ENCODE peak calls at places on chromosomes 16 and 17, in six cellular contexts. Z, L, S, E, Y and A are unnamed samples. For H3K4me1, the result is how much of the 10 kb centered on the place peaks cover.

GRCh38 chr17:82370471-82371332 is 863 bp upstream of the UTS2R start:
- DNase-seq in Z (no peak), L (no peak), S (peak), E (no peak), Y (no peak), A (no peak)

GRCh38 chr17:39617446-39618251 is 9.1 kb upstream of the PPP1R1B start:
- DNase-seq in Z (peak), L (peak), S (peak), E (peak), Y (peak), A (peak)

GRCh38 chr17:66633322-66633965 is 201.5 kb upstream of the CACNG5 start:
- DNase-seq in Z (no peak), L (no peak), S (no peak), E (no peak), Y (no peak), A (no peak)

GRCh38 chr16:82924075-82924854 is 297.5 kb downstream of the CDH13 start:
- DNase-seq in Z (no peak), L (no peak), S (no peak), E (no peak), Y (no peak), A (no peak)

GRCh38 chr17:15263680-15264079 is 1.4 kb downstream of the PMP22 start:
- DNase-seq in Z (no peak), L (no peak), S (no peak), E (no peak), Y (no peak), A (no peak)

GRCh38 chr17:81315885-81316391 is 20.8 kb upstream of the SLC38A10 start:
- DNase-seq in Z (no peak), L (no peak), S (no peak), E (no peak), Y (no peak), A (no peak)

GRCh38 chr17:41844971-41845370 is 7.3 kb downstream of the KLHL10 start:
- DNase-seq in Z (no peak), L (no peak), S (no peak), E (no peak), Y (no peak), A (no peak)

GRCh38 chr17:82684207-82684903 is 14.1 kb downstream of the RAB40B start:
- DNase-seq in Z (peak), L (no peak), S (no peak), E (no peak), Y (no peak), A (no peak)

GRCh38 chr16:24505959-24506358 is 33.4 kb upstream of the RBBP6 start:
- DNase-seq in Z (no peak), L (no peak), S (no peak), E (no peak), Y (no peak), A (no peak)

GRCh38 chr17:4511199-4511932 is 12.7 kb downstream of the SPNS2 start:
- DNase-seq in Z (no peak), L (no peak), S (no peak), E (no peak), Y (no peak), A (no peak)

GRCh38 chr16:28163699-28164584 is 47.8 kb downstream of the XPO6 start:
- DNase-seq in Z (no peak), L (peak), S (no peak), E (no peak), Y (no peak), A (no peak)

DNA sequence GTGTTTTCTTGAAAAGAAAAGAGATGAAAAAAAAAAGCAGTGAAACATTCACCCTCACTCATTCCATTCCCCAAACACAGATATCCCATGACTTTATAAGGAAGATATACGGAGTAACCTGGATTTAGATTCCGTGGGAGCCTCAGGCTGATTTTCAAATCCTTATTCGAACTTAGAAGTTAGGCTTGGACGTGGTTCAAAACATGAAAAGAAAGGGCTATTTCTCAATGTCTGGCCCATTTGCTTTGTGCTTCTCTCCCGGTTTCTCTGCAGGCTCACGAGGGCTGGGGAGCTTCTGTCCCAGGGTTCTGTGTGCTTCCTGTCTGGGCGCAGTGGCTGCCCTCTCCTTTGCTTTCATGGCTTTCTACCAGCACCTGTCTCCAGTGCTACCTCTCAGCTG is 33.9 kb downstream of the CUEDC1 start:
- DNase-seq in Z (no peak), L (no peak), S (no peak), E (no peak), Y (no peak), A (peak)
- H3K4me1 ChIP-seq in Z (under half), L (half or more), S (under half), E (under half), Y (under half), A (under half)

GRCh38 chr17:64200080-64201042 is 62.7 kb downstream of the TEX2 start:
- DNase-seq in Z (no peak), L (no peak), S (no peak), E (no peak), Y (no peak), A (no peak)
- H3K4me1 ChIP-seq in Z (under half), L (under half), S (under half), E (under half), Y (under half), A (under half)

DNA sequence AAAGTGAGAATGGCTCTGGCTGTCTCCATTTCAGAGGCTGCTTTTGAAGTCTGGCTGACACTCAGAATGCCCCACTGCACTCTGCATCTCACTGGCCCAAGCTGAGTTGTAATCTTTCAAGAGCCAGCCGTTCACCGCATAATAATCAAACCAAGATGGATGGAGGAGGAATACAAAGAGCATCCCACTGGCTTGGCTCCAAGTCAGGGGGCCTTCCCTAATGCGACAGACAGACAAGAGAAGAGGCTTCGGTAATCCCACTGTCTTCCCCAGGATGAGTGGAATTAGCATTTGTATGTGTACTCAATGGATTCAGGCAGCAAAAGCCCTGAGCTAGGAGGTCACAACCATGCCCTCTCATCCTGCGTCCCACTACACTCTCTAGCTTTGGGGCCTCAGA is 68.0 kb downstream of the CBLN1 start:
- DNase-seq in Z (no peak), L (no peak), S (no peak), E (no peak), Y (no peak), A (no peak)
- H3K4me1 ChIP-seq in Z (under half), L (under half), S (under half), E (under half), Y (under half), A (under half)

GRCh38 chr16:56781565-56781964 is 51.6 kb downstream of the NUP93 start:
- DNase-seq in Z (no peak), L (peak), S (no peak), E (no peak), Y (no peak), A (no peak)
- H3K4me1 ChIP-seq in Z (under half), L (half or more), S (under half), E (under half), Y (under half), A (under half)

GRCh38 chr16:88649924-88650748 is 717 bp downstream of the CYBA start:
- DNase-seq in Z (peak), L (no peak), S (peak), E (peak), Y (no peak), A (no peak)

GRCh38 chr16:88649195-88649923 is 1.5 kb downstream of the CYBA start:
- DNase-seq in Z (no peak), L (no peak), S (peak), E (no peak), Y (no peak), A (no peak)

GRCh38 chr16:88651989-88652762 is 1.3 kb upstream of the CYBA start:
- DNase-seq in Z (no peak), L (no peak), S (no peak), E (peak), Y (no peak), A (no peak)

GRCh38 chr16:88651276-88651988 is 579 bp upstream of the CYBA start:
- DNase-seq in Z (peak), L (no peak), S (peak), E (peak), Y (peak), A (peak)

GRCh38 chr16:88650749-88651275 is at the start of gene CYBA:
- DNase-seq in Z (peak), L (peak), S (peak), E (peak), Y (peak), A (peak)
- H3K4me1 ChIP-seq in Z (under half), L (under half), S (under half), E (under half), Y (half or more), A (under half)

DNA sequence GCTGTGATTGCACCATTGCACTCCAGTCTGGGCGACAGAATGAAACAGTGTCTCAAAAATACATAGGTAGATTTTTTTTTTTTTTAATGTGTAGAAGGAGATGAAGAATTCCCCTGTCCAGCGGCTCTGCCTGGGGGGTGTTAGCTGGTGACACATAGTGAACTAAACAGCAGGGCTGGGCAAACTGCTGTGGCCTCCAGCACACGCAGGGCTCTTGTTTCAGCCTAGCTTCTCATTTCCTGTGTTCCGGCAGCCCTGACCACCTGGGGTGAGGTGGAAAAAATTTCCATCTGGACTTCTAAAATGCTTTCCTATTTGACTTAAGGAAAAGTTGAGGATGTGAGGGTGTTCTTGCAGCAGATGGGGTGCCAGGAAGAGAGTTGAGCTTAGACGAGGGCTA is 33.3 kb upstream of the RGS9 start:
- DNase-seq in Z (no peak), L (peak), S (no peak), E (no peak), Y (no peak), A (no peak)
- H3K4me1 ChIP-seq in Z (under half), L (under half), S (under half), E (under half), Y (under half), A (under half)

DNA sequence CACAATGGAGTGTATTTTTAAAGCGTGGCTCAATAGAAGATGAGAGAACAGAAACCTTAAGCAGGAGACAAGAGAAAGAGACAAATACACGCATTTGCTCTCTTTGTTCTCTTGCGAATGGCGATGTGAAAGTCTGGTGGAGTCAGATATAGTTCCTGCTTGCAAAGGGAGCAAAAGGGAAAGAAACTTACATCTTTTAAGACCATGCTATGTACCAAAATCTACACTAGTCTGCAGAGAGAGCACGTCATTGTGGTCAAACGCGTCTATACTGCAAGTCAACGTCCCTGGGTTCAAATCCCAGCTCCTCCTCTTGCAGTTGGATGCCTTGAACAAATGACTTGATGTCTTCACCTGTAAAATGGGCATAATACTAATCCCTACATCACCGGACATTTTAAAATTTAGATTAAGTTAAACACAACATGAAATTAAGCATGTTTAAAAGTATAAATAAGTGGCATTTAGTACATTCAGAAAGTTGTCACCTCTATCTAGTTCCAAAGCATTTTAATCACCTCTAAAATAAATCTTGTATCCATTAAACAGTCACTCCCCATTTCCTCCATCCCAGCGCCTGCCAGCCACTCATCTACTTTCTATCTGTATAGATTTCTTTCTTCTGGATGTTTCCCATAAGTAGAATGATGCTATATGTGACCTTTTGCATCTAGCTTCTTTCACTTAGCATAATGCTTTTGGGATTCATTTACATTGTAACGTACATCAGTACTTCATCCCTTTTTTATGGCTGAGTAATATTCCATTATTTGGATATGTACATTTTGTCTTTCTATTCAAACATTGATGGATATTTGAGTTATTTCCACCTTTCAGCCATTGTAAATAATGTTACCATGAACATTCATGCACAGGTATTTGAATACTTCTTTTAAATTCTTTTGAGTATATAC is 406.9 kb downstream of the TMEM114 start:
- DNase-seq in Z (no peak), L (no peak), S (no peak), E (no peak), Y (no peak), A (no peak)
- H3K4me1 ChIP-seq in Z (under half), L (under half), S (under half), E (under half), Y (under half), A (under half)

GRCh38 chr16:11737678-11738077 is 5.0 kb downstream of the TXNDC11 start:
- DNase-seq in Z (no peak), L (no peak), S (no peak), E (no peak), Y (no peak), A (no peak)

GRCh38 chr16:11736903-11737302 is 5.8 kb downstream of the TXNDC11 start:
- DNase-seq in Z (no peak), L (no peak), S (no peak), E (no peak), Y (no peak), A (no peak)

GRCh38 chr16:11735801-11736200 is 6.9 kb downstream of the TXNDC11 start:
- DNase-seq in Z (no peak), L (no peak), S (no peak), E (no peak), Y (no peak), A (no peak)

GRCh38 chr16:11734653-11735043 is 8.0 kb downstream of the TXNDC11 start:
- DNase-seq in Z (no peak), L (no peak), S (no peak), E (no peak), Y (no peak), A (no peak)

DNA sequence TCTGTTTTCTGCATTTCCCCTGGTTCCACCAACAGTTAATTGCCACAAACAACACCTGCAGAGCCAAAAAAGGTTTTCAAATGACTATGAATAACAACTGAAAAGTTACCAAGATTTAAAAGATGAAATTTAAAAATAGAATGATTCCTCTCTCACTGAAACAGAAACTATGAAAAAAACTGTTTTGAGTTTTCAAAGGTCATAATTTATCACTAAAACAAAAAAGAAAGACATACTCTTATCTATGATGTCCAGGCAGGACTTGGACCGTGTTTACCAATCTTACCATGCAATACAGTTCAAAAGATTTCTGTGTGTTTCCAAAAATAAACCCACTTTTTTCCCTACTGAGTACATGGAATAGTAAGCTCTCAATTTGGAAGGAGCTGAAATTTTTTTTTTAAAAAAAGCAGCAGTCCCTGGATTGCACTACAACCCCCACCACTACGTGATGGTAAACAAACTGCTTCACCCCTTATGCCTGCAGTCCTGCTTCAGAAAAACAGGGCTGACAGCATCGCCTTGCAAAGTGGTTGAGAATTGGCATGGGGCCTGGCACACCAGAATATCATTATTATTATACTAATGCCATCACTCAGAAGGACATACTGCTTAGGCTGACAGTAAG is 8.5 kb downstream of the TXNDC11 start:
- DNase-seq in Z (no peak), L (no peak), S (peak), E (no peak), Y (peak), A (no peak)
- H3K4me1 ChIP-seq in Z (under half), L (under half), S (half or more), E (under half), Y (under half), A (under half)

DNA sequence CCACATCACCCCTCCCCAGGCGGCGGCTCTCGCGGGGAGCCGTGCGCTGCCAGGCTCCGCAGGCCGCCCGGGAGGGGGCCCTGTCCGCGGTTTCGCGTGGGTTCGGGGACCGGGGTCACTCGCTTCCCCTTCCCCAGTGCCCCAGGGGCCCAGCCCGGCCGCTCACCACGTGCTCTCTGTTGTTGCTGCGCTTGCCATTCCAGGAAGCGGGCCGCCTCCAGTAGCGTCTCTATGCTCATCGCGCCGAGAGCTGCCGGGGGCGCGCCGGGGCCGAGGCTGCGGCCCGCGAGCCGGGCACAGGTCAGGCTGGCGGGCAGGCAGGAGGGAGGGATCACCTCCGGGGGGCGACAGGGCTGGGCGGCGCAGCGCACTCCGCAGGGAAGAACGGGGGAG is 390 bp downstream of the MNT start:
- DNase-seq in Z (peak), L (peak), S (peak), E (peak), Y (peak), A (peak)
- H3K4me1 ChIP-seq in Z (under half), L (half or more), S (under half), E (under half), Y (half or more), A (under half)

GRCh38 chr17:1783834-1784611 is 22.2 kb downstream of the SERPINF1 start:
- DNase-seq in Z (peak), L (peak), S (no peak), E (peak), Y (peak), A (peak)

GRCh38 chr17:1786708-1787107 is 24.8 kb downstream of the SERPINF1 start:
- DNase-seq in Z (no peak), L (no peak), S (no peak), E (no peak), Y (no peak), A (no peak)

GRCh38 chr17:1782171-1782567 is 20.3 kb downstream of the SERPINF1 start:
- DNase-seq in Z (no peak), L (no peak), S (no peak), E (no peak), Y (no peak), A (no peak)

GRCh38 chr17:1785925-1786324 is 24.1 kb downstream of the SERPINF1 start:
- DNase-seq in Z (no peak), L (no peak), S (no peak), E (no peak), Y (peak), A (no peak)

DNA sequence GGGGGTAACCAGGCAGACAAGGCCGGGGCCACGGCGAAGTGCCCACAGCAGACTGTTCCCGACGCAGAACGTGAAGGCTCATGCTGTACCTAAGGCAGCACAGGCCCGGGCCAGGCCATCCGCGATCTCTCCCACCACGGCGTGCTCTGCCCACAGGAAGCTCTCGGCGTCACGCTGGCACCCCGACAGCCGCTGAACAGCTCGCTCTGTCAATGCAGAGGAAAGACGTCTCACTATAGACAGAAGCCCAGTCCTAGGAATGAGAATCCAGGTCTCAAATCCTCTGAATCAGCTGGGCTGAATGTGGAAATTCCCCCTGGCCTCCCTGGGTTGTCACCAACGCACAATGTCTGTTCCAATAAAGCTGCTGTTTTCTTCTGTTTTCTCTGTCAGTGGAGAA is 21.4 kb downstream of the SERPINF1 start:
- DNase-seq in Z (no peak), L (no peak), S (no peak), E (peak), Y (no peak), A (peak)
- H3K4me1 ChIP-seq in Z (under half), L (under half), S (under half), E (under half), Y (half or more), A (under half)